ENCODE peak calls at places on chromosome 11, in nine cellular contexts. S, N, G, D, T, I, A, Q and K are unnamed samples.

GRCh38 chr11:100816823-100817222 is 129.7 kb downstream of the ARHGAP42 start:
- DNase-seq in Q (no peak), D (peak), T (no peak), S (no peak), A (no peak), G (no peak), I (no peak), N (no peak), K (no peak)

GRCh38 chr11:69106124-69106811 is 49.5 kb upstream of the SMIM38 start:
- DNase-seq in N (no peak), Q (no peak), G (no peak), A (peak), T (no peak), D (no peak), S (no peak), I (no peak), K (no peak)

GRCh38 chr11:10982695-10983492 is 125.0 kb upstream of the ZBED5 start:
- DNase-seq in A (no peak), N (no peak), S (peak), D (no peak), G (no peak), I (no peak), Q (no peak), T (no peak), K (no peak)

GRCh38 chr11:86671386-86672006 is 920 bp downstream of the ME3 start:
- DNase-seq in T (no peak), N (no peak), Q (peak), D (peak), G (peak), A (peak), S (peak), I (peak), K (peak)

GRCh38 chr11:117884994-117885393 is 8.5 kb upstream of the FXYD6 start:
- DNase-seq in D (peak), G (no peak), S (peak), Q (peak), T (no peak), N (no peak), A (no peak), I (no peak), K (peak)

GRCh38 chr11:951507-951906 is 25.8 kb downstream of the AP2A2 start:
- DNase-seq in Q (no peak), A (no peak), D (no peak), G (no peak), N (no peak), I (no peak), T (no peak), S (no peak), K (no peak)

GRCh38 chr11:64355078-64355940 is 3.7 kb upstream of the RPS6KA4 start:
- DNase-seq in G (peak), S (peak), I (peak), A (peak), Q (peak), N (peak), D (peak), T (peak), K (peak)

GRCh38 chr11:64358536-64358906 is 441 bp upstream of the RPS6KA4 start:
- DNase-seq in T (no peak), I (no peak), D (no peak), G (no peak), N (no peak), Q (no peak), A (no peak), S (no peak), K (no peak)

GRCh38 chr11:59708537-59708936 is 5.1 kb downstream of the OR10V1 start:
- DNase-seq in S (peak), T (no peak), Q (no peak), G (no peak), A (no peak), D (peak), N (no peak), I (no peak), K (peak)

GRCh38 chr11:131253885-131254204 is 116.6 kb upstream of the NTM start:
- DNase-seq in S (peak), T (no peak), Q (no peak), A (no peak), N (no peak), D (peak), G (peak), I (peak), K (no peak)

GRCh38 chr11:64264371-64264852 is 13.1 kb downstream of the PLCB3 start:
- DNase-seq in T (no peak), S (no peak), N (no peak), A (no peak), D (no peak), I (no peak), G (no peak), Q (no peak), K (no peak)

GRCh38 chr11:14775897-14776296 is 116.1 kb downstream of the CYP2R1 start:
- DNase-seq in G (no peak), T (no peak), I (no peak), D (no peak), A (no peak), Q (no peak), N (no peak), S (no peak), K (no peak)

GRCh38 chr11:15591112-15591537 is 476.4 kb downstream of the INSC start:
- DNase-seq in I (no peak), N (no peak), G (no peak), A (no peak), Q (no peak), S (no peak), D (no peak), T (no peak), K (no peak)

GRCh38 chr11:96126917-96127595 is 203.1 kb upstream of the MTMR2 start:
- DNase-seq in D (no peak), N (no peak), G (no peak), T (no peak), A (no peak), S (no peak), I (no peak), Q (no peak), K (no peak)

GRCh38 chr11:31757245-31757835 is 53.8 kb downstream of the PAX6 start:
- DNase-seq in G (no peak), N (no peak), T (no peak), A (no peak), S (peak), Q (no peak), D (no peak), I (no peak), K (no peak)

GRCh38 chr11:69375316-69376154 is 81.6 kb downstream of the MYEOV start:
- DNase-seq in D (no peak), I (no peak), G (no peak), N (no peak), S (no peak), Q (peak), A (no peak), T (no peak), K (no peak)

GRCh38 chr11:65712633-65713076 is 603 bp downstream of the KAT5 start:
- DNase-seq in N (no peak), Q (no peak), A (no peak), S (no peak), I (no peak), T (no peak), D (no peak), G (no peak), K (no peak)

GRCh38 chr11:20373568-20374209 is 10.2 kb downstream of the HTATIP2 start:
- DNase-seq in T (no peak), N (no peak), D (no peak), G (no peak), I (no peak), Q (no peak), S (no peak), A (no peak), K (no peak)

GRCh38 chr11:109076870-109077269 is 345.1 kb upstream of the C11orf87 start:
- DNase-seq in T (no peak), D (no peak), G (no peak), A (no peak), S (no peak), Q (no peak), I (no peak), N (no peak), K (no peak)

GRCh38 chr11:457071-457760 is 7.1 kb downstream of the PTDSS2 start:
- DNase-seq in N (no peak), A (no peak), T (no peak), Q (no peak), S (no peak), D (no peak), G (no peak), I (no peak), K (no peak)

GRCh38 chr11:93724090-93724489 is 17.2 kb downstream of the TAF1D start:
- DNase-seq in S (no peak), I (no peak), D (no peak), Q (no peak), A (no peak), T (no peak), N (no peak), G (no peak), K (no peak)

GRCh38 chr11:71139516-71140205 is 112.7 kb downstream of the SHANK2 start:
- DNase-seq in I (peak), A (peak), D (no peak), T (no peak), S (peak), N (no peak), Q (no peak), G (peak), K (peak)

GRCh38 chr11:69984457-69985261 is 93.5 kb upstream of the ANO1 start:
- DNase-seq in S (no peak), I (peak), D (no peak), G (no peak), N (no peak), Q (no peak), A (no peak), T (no peak), K (no peak)

GRCh38 chr11:95358516-95359322 is 127.7 kb upstream of the SESN3 start:
- DNase-seq in Q (no peak), S (no peak), D (no peak), G (no peak), A (no peak), T (no peak), N (no peak), I (no peak), K (no peak)

GRCh38 chr11:114154271-114155047 is 94.9 kb downstream of the ZBTB16 start:
- DNase-seq in N (no peak), A (no peak), Q (no peak), G (no peak), T (no peak), D (peak), I (no peak), S (peak), K (no peak)

GRCh38 chr11:63920126-63920869 is 3.3 kb upstream of the RCOR2 start:
- DNase-seq in Q (peak), D (no peak), A (no peak), T (no peak), G (peak), I (peak), S (no peak), N (no peak), K (no peak)

GRCh38 chr11:126355926-126356897 is 726 bp downstream of the ST3GAL4 start:
- DNase-seq in I (no peak), A (peak), D (peak), Q (no peak), S (peak), T (peak), G (peak), N (no peak), K (no peak)

GRCh38 chr11:61768376-61769076 is 16.1 kb downstream of the MYRF start:
- DNase-seq in D (no peak), S (no peak), T (no peak), A (no peak), G (no peak), N (no peak), I (no peak), Q (no peak), K (no peak)

GRCh38 chr11:1428762-1429316 is 39.1 kb downstream of the BRSK2 start:
- DNase-seq in I (no peak), T (no peak), S (no peak), G (no peak), Q (no peak), D (no peak), A (no peak), N (no peak), K (no peak)

GRCh38 chr11:57787920-57788716 is 26.5 kb downstream of the CTNND1 start:
- DNase-seq in I (peak), Q (no peak), D (peak), N (no peak), S (no peak), G (no peak), A (peak), T (no peak), K (no peak)

GRCh38 chr11:75547617-75548054 is 14.4 kb upstream of the SERPINH1 start:
- DNase-seq in N (no peak), A (peak), G (peak), I (peak), S (peak), T (no peak), D (peak), Q (peak), K (peak)

GRCh38 chr11:10350341-10350740 is 45.5 kb downstream of the ADM start:
- DNase-seq in T (no peak), N (no peak), D (peak), I (no peak), S (peak), A (no peak), G (no peak), Q (no peak), K (peak)

GRCh38 chr11:63906585-63906984 is 10.4 kb downstream of the RCOR2 start:
- DNase-seq in N (no peak), Q (no peak), T (no peak), D (peak), G (no peak), A (no peak), I (peak), S (no peak), K (no peak)

GRCh38 chr11:43833657-43834073 is 47.0 kb upstream of the ALKBH3 start:
- DNase-seq in T (no peak), Q (no peak), G (no peak), S (peak), I (no peak), D (peak), N (no peak), A (no peak), K (peak)

GRCh38 chr11:78000193-78000592 is 5.7 kb upstream of the INTS4 start:
- DNase-seq in T (no peak), S (peak), Q (peak), G (no peak), A (no peak), D (peak), N (peak), I (peak), K (peak)

GRCh38 chr11:76610871-76611475 is 59.6 kb downstream of the LRRC32 start:
- DNase-seq in T (no peak), Q (peak), G (no peak), A (no peak), N (no peak), S (no peak), I (no peak), D (no peak), K (no peak)
- TF ChIP-seq CTCF in T (peak), Q (no peak), G (no peak), A (no peak), N (no peak), S (no peak), I (no peak), D (peak), K (no peak)

GRCh38 chr11:36583667-36584066 is 10.6 kb upstream of the IFTAP start:
- DNase-seq in A (no peak), G (no peak), I (no peak), D (no peak), T (no peak), Q (no peak), S (no peak), N (no peak), K (no peak)
- H3K4me3 ChIP-seq in A (no peak), G (no peak), I (no peak), D (no peak), T (no peak), Q (no peak), S (no peak), N (no peak), K (no peak)

GRCh38 chr11:124867700-124868099 is 2.5 kb downstream of the ROBO3 start:
- DNase-seq in T (no peak), S (peak), N (no peak), G (no peak), I (peak), A (no peak), Q (no peak), D (peak), K (peak)
- TF ChIP-seq CTCF in T (peak), S (peak), N (peak), G (peak), I (peak), A (peak), Q (peak), D (peak), K (peak)

DNA sequence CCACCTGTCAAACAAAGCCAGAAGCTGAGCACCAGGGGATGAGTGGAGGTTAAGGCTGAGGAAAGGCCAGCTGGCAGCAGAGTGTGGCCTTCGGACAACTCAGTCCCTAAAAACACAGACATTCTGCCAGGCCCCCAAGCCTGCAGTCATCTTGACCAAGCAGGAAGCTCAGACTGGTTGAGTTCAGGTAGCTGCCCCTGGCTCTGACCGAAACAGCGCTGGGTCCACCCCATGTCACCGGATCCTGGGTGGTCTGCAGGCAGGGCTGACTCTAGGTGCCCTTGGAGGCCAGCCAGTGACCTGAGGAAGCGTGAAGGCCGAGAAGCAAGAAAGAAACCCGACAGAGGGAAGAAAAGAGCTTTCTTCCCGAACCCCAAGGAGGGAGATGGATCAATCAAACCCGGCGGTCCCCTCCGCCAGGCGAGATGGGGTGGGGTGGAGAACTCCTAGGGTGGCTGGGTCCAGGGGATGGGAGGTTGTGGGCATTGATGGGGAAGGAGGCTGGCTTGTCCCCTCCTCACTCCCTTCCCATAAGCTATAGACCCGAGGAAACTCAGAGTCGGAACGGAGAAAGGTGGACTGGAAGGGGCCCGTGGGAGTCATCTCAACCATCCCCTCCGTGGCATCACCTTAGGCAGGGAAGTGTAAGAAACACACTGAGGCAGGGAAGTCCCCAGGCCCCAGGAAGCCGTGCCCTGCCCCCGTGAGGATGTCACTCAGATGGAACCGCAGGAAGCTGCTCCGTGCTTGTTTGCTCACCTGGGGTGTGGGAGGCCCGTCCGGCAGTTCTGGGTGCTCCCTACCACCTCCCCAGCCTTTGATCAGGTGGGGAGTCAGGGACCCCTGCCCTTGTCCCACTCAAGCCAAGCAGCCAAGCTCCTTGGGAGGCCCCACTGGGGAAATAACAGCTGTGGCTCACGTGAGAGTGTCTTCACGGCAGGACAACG is 11.7 kb downstream of the CXCR5 start:
- DNase-seq in S (no peak), A (no peak), Q (peak), I (no peak), G (no peak), T (peak), N (no peak), D (no peak), K (no peak)
- H3K4me3 ChIP-seq in S (no peak), A (no peak), Q (no peak), I (no peak), G (no peak), T (no peak), N (no peak), D (no peak), K (no peak)

GRCh38 chr11:72814831-72815618 is 814 bp downstream of the ATG16L2 start:
- DNase-seq in D (peak), I (peak), G (no peak), A (no peak), N (no peak), S (peak), T (peak), Q (peak), K (peak)
- TF ChIP-seq CTCF in D (peak), I (peak), G (no peak), A (no peak), N (no peak), S (no peak), T (peak), Q (no peak), K (peak)

GRCh38 chr11:8068605-8069221 is 12.3 kb upstream of the TUB start:
- DNase-seq in S (peak), G (no peak), Q (peak), I (no peak), N (no peak), D (peak), A (no peak), T (no peak), K (peak)
- H3K4me3 ChIP-seq in S (peak), G (no peak), Q (no peak), I (no peak), N (no peak), D (peak), A (no peak), T (no peak), K (no peak)

GRCh38 chr11:73333173-73333572 is 25.1 kb downstream of the ARHGEF17 start:
- DNase-seq in N (no peak), S (no peak), Q (no peak), D (no peak), G (no peak), I (no peak), A (no peak), T (no peak), K (no peak)

GRCh38 chr11:73333626-73334199 is 25.6 kb downstream of the ARHGEF17 start:
- DNase-seq in T (no peak), Q (no peak), N (no peak), A (no peak), D (no peak), I (no peak), G (no peak), S (peak), K (no peak)

GRCh38 chr11:73327812-73328364 is 19.8 kb downstream of the ARHGEF17 start:
- DNase-seq in A (no peak), D (no peak), S (no peak), I (no peak), T (no peak), G (no peak), N (no peak), Q (no peak), K (no peak)

GRCh38 chr11:73331138-73331916 is 23.3 kb downstream of the ARHGEF17 start:
- DNase-seq in G (no peak), S (no peak), N (no peak), A (no peak), Q (no peak), T (no peak), D (peak), I (peak), K (no peak)

DNA sequence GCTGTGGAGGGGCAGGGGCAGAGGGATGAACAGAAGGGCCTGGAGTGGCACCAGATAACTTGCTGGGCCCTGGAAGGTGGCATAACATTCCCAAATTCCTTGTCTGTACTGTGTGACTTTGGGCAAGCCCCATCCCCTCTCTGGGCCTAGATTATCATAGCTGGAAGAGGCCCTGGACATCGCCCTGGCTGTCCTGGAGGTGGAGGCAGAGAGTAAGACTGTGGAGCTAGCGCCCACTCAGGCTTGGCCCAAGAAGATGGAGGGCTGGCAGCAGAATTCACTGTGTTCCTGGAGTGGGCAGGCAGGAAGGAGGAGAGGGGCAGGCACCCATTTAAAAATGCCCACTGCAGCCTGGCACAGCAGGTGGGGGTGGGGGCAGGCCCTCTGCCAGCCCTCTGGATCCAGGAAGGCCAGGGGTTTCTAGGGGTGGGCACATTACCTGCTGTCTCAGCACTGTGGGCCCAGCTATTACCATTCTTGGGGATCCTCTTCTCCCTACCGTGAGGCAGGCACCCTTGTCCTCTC is 22.6 kb downstream of the ARHGEF17 start:
- DNase-seq in Q (no peak), S (peak), D (peak), G (no peak), I (peak), T (no peak), N (no peak), A (no peak), K (no peak)
- TF ChIP-seq CTCF in Q (no peak), S (peak), D (peak), G (no peak), I (peak), T (no peak), N (peak), A (peak), K (peak)